ENCODE peak calls at places on chromosomes 12 and 14, in four cellular contexts. V is HS-5, M is epithelial cell of esophagus, I is GM04503. U is an unnamed sample.

GRCh38 chr12:18750087-18750486 is 12.2 kb downstream of the CAPZA3 start:
- DNase-seq in V (no peak), M (peak; percentile 48), I (peak; percentile 38), U (peak; percentile 31)

GRCh38 chr12:52769354-52769753 is 7.8 kb downstream of the KRT76 start:
- DNase-seq in V (no peak), M (peak; percentile 2), I (no peak), U (no peak)

GRCh38 chr12:2013527-2014223 is 9.4 kb upstream of the DCP1B start:
- DNase-seq in V (no peak), M (no peak), I (no peak), U (no peak)

GRCh38 chr14:56814468-56815074 is 4.3 kb upstream of the OTX2 start:
- DNase-seq in V (no peak), M (no peak), I (no peak), U (no peak)

GRCh38 chr12:6955462-6956331 is 4.5 kb downstream of the PTPN6 start:
- DNase-seq in V (no peak), M (no peak), I (no peak), U (no peak)

GRCh38 chr14:103070971-103071542 is 13.0 kb upstream of the LBHD2 start:
- DNase-seq in V (no peak), M (no peak), I (no peak), U (no peak)

GRCh38 chr12:6941786-6942185 is 1.8 kb upstream of the RNU7-1 start:
- DNase-seq in V (no peak), M (no peak), I (no peak), U (no peak)

GRCh38 chr12:54126696-54127537 is 61.9 kb downstream of the SMUG1 start:
- DNase-seq in V (peak; percentile 20), M (no peak), I (no peak), U (no peak)

GRCh38 chr14:106872619-106873446 is 1346.5 kb downstream of the TMEM121 start:
- DNase-seq in V (no peak), M (no peak), I (no peak), U (no peak)

GRCh38 chr14:69636051-69636639 is 24.7 kb downstream of the SUSD6 start:
- DNase-seq in V (no peak), M (no peak), I (no peak), U (no peak)

GRCh38 chr12:25887367-25887766 is 71.1 kb upstream of the RASSF8 start:
- DNase-seq in V (no peak), M (no peak), I (no peak), U (no peak)

GRCh38 chr12:953776-954175 is 4.3 kb upstream of the RAD52 start:
- DNase-seq in V (peak; percentile 64), M (peak; percentile 90), I (no peak), U (peak; percentile 16)

GRCh38 chr14:20493634-20494033 is 11.7 kb upstream of the RNASE10 start:
- DNase-seq in V (no peak), M (peak; percentile 72), I (no peak), U (no peak)

GRCh38 chr14:86787782-86788181 is 1205.2 kb downstream of the GALC start:
- DNase-seq in V (no peak), M (peak; percentile 22), I (no peak), U (no peak)

GRCh38 chr12:50326636-50327284 is 43.4 kb upstream of the LIMA1 start:
- DNase-seq in V (no peak), M (peak; percentile 57), I (no peak), U (no peak)

GRCh38 chr12:40312982-40313576 is 88.3 kb downstream of the LRRK2 start:
- DNase-seq in V (no peak), M (peak; percentile 43), I (no peak), U (peak; percentile 13)

GRCh38 chr14:96062506-96062905 is 23.3 kb downstream of the C14orf132 start:
- DNase-seq in V (no peak), M (no peak), I (no peak), U (no peak)

U was measured in AG09309.